ENCODE peak calls at places on chromosome 22, in five cellular contexts. M, H, O, Q and I are unnamed samples.

GRCh38 chr22:24284747-24285203 is 14.1 kb downstream of the SPECC1L start:
- DNase-seq in M (no peak), H (no peak), O (peak; percentile 53), Q (no peak), I (no peak)

GRCh38 chr22:49692499-49693225 is 135.0 kb downstream of the BRD1 start:
- DNase-seq in M (no peak), H (no peak), O (no peak), Q (no peak), I (no peak)

GRCh38 chr22:35834080-35834479 is 116.4 kb downstream of the APOL5 start:
- DNase-seq in M (no peak), H (no peak), O (no peak), Q (no peak), I (no peak)

GRCh38 chr22:36295247-36295646 is 42.3 kb downstream of the APOL1 start:
- DNase-seq in M (no peak), H (no peak), O (no peak), Q (no peak), I (no peak)

GRCh38 chr22:41762980-41763779 is 37.3 kb upstream of the CCDC134 start:
- DNase-seq in M (peak; percentile 30), H (peak; percentile 79), O (no peak), Q (no peak), I (no peak)

GRCh38 chr22:25930083-25930482 is 188.1 kb downstream of the MYO18B start:
- DNase-seq in M (no peak), H (no peak), O (no peak), Q (no peak), I (no peak)

GRCh38 chr22:50696799-50697561 is 24.4 kb downstream of the SHANK3 start:
- DNase-seq in M (peak; percentile 31), H (no peak), O (no peak), Q (no peak), I (no peak)

GRCh38 chr22:25746012-25746373 is 4.0 kb downstream of the MYO18B start:
- DNase-seq in M (no peak), H (no peak), O (peak; percentile 43), Q (no peak), I (no peak)

GRCh38 chr22:44840611-44841322 is 88.4 kb downstream of the ARHGAP8 start:
- DNase-seq in M (no peak), H (no peak), O (no peak), Q (no peak), I (no peak)

GRCh38 chr22:46289244-46289891 is 7.3 kb upstream of the GTSE1 start:
- DNase-seq in M (no peak), H (no peak), O (no peak), Q (no peak), I (no peak)

GRCh38 chr22:30245985-30246901 is at the start of gene LIF:
- DNase-seq in M (no peak), H (no peak), O (peak; percentile 86), Q (no peak), I (no peak)

GRCh38 chr22:32518848-32519247 is 44.2 kb downstream of the FBXO7 start:
- DNase-seq in M (no peak), H (no peak), O (no peak), Q (no peak), I (no peak)

GRCh38 chr22:49645791-49646550 is 181.7 kb downstream of the BRD1 start:
- DNase-seq in M (no peak), H (no peak), O (no peak), Q (no peak), I (no peak)

GRCh38 chr22:36113121-36113520 is 47.4 kb downstream of the APOL3 start:
- DNase-seq in M (no peak), H (no peak), O (no peak), Q (no peak), I (no peak)

GRCh38 chr22:19105867-19106802 is 16.1 kb downstream of the DGCR2 start:
- DNase-seq in M (no peak), H (peak; percentile 26), O (no peak), Q (peak; percentile 37), I (no peak)

GRCh38 chr22:20315337-20316216 is 4.3 kb downstream of the DGCR6L start:
- DNase-seq in M (peak; percentile 17), H (no peak), O (no peak), Q (no peak), I (no peak)

GRCh38 chr22:30829901-30830550 is 135.4 kb downstream of the OSBP2 start:
- DNase-seq in M (no peak), H (no peak), O (peak; percentile 97), Q (no peak), I (no peak)

GRCh38 chr22:31206896-31207687 is 5.0 kb upstream of the LIMK2 start:
- DNase-seq in M (no peak), H (no peak), O (no peak), Q (no peak), I (no peak)

GRCh38 chr22:30175743-30176288 is 70.7 kb downstream of the LIF start:
- DNase-seq in M (no peak), H (no peak), O (no peak), Q (no peak), I (no peak)

GRCh38 chr22:46617250-46618103 is 2.7 kb upstream of the GRAMD4 start:
- DNase-seq in M (no peak), H (no peak), O (peak; percentile 20), Q (no peak), I (no peak)

GRCh38 chr22:24330636-24331035 is 60.0 kb downstream of the SPECC1L start:
- DNase-seq in M (no peak), H (no peak), O (no peak), Q (no peak), I (no peak)

GRCh38 chr22:19331975-19332374 is 40.5 kb upstream of the CLTCL1 start:
- DNase-seq in M (no peak), H (no peak), O (no peak), Q (no peak), I (no peak)

GRCh38 chr22:20408891-20409290 is 14.9 kb downstream of the ZNF74 start:
- DNase-seq in M (no peak), H (no peak), O (no peak), Q (no peak), I (no peak)

DNA sequence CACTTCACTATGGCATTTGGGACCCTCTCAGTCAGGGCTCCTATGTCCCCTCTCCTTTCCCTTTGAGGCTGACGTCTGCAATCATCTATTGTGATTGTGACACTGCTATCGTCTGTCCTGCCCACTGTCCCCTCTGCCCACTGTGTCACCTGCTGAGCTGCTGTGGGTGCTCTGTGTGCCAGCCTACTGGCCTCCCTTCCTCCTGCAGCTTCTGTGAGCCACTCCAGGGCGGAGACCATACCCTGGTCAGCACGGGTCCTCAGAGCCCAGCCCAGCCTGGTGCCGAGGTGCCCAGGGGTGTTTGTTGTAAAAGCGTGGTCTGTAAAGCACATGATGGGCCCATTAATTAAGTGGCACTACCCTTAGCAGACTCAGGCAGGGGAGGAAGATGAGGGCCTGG is 29.4 kb downstream of the MPPED1 start:
- DNase-seq in M (no peak), H (no peak), O (no peak), Q (no peak), I (no peak)
- TF ChIP-seq CTCF in M (no peak), H (no peak), O (no peak), Q (no peak), I (no peak)

GRCh38 chr22:48152154-48152775 is 1389.8 kb downstream of the TBC1D22A start:
- DNase-seq in M (no peak), H (no peak), O (no peak), Q (no peak), I (no peak)
- TF ChIP-seq CTCF in M (no peak), H (no peak), O (no peak), Q (no peak), I (no peak)

GRCh38 chr22:38235240-38235850 is 33.6 kb downstream of the MAFF start:
- DNase-seq in M (no peak), H (no peak), O (no peak), Q (no peak), I (no peak)

GRCh38 chr22:38238519-38239051 is 34.2 kb downstream of the TMEM184B start:
- DNase-seq in M (no peak), H (no peak), O (peak; percentile 73), Q (peak; percentile 78), I (no peak)

GRCh38 chr22:38240734-38241252 is 32.0 kb downstream of the TMEM184B start:
- DNase-seq in M (no peak), H (peak; percentile 50), O (peak; percentile 91), Q (peak; percentile 61), I (no peak)

GRCh38 chr22:38236786-38237185 is 35.0 kb downstream of the MAFF start:
- DNase-seq in M (no peak), H (no peak), O (no peak), Q (no peak), I (no peak)

GRCh38 chr22:38239101-38239761 is 33.6 kb downstream of the TMEM184B start:
- DNase-seq in M (no peak), H (no peak), O (peak; percentile 98), Q (peak; percentile 56), I (no peak)
- TF ChIP-seq CTCF in M (no peak), H (no peak), O (peak; percentile 44), Q (peak; percentile 27), I (no peak)

DNA sequence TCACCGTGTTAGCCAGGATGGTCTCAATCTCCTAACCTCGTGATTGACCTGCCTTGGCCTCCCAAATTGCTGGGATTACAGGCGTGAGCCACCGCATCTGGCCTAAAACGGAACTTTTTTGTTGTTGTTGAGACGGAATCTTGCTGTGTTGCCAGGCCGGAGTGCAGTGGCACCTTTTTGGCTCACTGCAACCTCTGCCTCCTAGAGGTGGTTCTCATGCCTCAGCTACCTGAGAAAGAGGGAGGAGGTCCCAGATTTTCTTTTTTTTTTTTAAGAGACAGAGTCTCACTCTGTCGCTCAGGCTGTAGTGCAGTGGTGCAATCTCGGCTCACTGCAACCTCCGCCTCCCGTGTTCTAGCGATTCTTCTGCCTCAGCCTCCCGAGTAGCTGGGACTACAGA is 7.9 kb upstream of the MCHR1 start:
- DNase-seq in M (no peak), H (no peak), O (no peak), Q (no peak), I (no peak)
- TF ChIP-seq CTCF in M (no peak), H (no peak), O (no peak), Q (no peak), I (no peak)

DNA sequence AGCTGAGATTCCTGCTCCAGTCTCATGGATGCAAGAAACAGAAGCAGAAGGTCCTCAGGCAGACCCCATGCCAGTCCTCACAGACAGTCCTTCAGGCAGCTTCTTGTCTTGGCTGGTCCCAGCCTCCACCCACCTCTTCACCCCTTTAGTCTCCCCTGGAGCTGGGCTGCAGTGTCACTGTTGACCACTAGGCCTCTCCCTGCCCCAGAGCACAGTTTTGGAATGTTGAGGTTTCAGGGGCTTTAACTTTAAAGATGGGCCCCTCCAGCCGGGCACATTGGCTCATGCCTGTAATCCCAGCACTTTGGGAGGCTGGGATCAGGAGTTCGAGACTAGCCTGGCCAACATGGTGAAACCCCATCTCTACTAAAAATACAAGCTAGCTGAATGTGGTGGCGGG is 39.5 kb upstream of the GCAT start:
- DNase-seq in M (no peak), H (no peak), O (no peak), Q (no peak), I (no peak)
- TF ChIP-seq CTCF in M (peak; percentile 35), H (peak; percentile 57), O (peak; percentile 20), Q (peak; percentile 4), I (no peak)